ENCODE peak calls at places on chromosomes 5 and 9, in four cellular contexts. U is NCI-H187, R is T follicular helper cell, S is osteocyte. Y is an unnamed sample.

GRCh38 chr9:114163517-114163924 is 8.2 kb downstream of the COL27A1 start:
- DNase-seq in R (no peak), S (no peak), U (no peak), Y (no peak)

GRCh38 chr5:136200130-136200529 is 7.2 kb upstream of the SMIM32 start:
- DNase-seq in R (no peak), S (peak; percentile 48), U (no peak), Y (peak; percentile 70)

GRCh38 chr5:143648696-143649095 is 163.3 kb upstream of the HMHB1 start:
- DNase-seq in R (no peak), U (no peak), S (no peak), Y (no peak)

GRCh38 chr5:58466939-58467338 is 7.1 kb upstream of the PLK2 start:
- DNase-seq in S (no peak), R (no peak), U (no peak), Y (no peak)

GRCh38 chr9:120708526-120709224 is 5.6 kb downstream of the MEGF9 start:
- DNase-seq in U (no peak), R (no peak), S (no peak), Y (no peak)

GRCh38 chr5:134550271-134551214 is 25.1 kb downstream of the JADE2 start:
- DNase-seq in S (no peak), U (no peak), R (no peak), Y (no peak)

GRCh38 chr5:131379723-131380122 is 115.9 kb downstream of the CDC42SE2 start:
- DNase-seq in R (peak; percentile 69), U (no peak), S (no peak), Y (no peak)

GRCh38 chr5:72653586-72653985 is 146.4 kb upstream of the ZNF366 start:
- DNase-seq in U (no peak), S (no peak), R (no peak), Y (no peak)

GRCh38 chr5:107425541-107426031 is 245.2 kb downstream of the EFNA5 start:
- DNase-seq in U (no peak), S (no peak), R (no peak), Y (no peak)

Y was measured in vagina.